ENCODE peak calls at places on chromosomes 6 and 20, in six cellular contexts. T is sigmoid colon, Y is stomach, D is spleen, C is esophagus muscularis mucosa, V is prostate gland. B is an unnamed sample.

GRCh38 chr6:4677751-4678065 is 98.5 kb upstream of the CDYL start:
- DNase-seq in T (no peak), Y (no peak), D (no peak), C (peak; percentile 68), V (no peak), B (no peak)

GRCh38 chr6:112311950-112312547 is 35.1 kb upstream of the RFPL4B start:
- DNase-seq in T (no peak), Y (no peak), D (no peak), C (no peak), V (no peak), B (no peak)

GRCh38 chr6:9646346-9647042 is 768.4 kb downstream of the TFAP2A start:
- DNase-seq in T (no peak), Y (no peak), D (no peak), C (no peak), V (no peak), B (peak; percentile 24)

GRCh38 chr6:42279966-42280629 is 62.4 kb upstream of the MRPS10 start:
- DNase-seq in T (peak; percentile 79), Y (peak; percentile 33), D (no peak), C (no peak), V (peak; percentile 25), B (no peak)

GRCh38 chr20:32534661-32535240 is 50.4 kb downstream of the NOL4L start:
- DNase-seq in T (no peak), Y (no peak), D (no peak), C (no peak), V (no peak), B (no peak)

GRCh38 chr6:128519132-128519930 is 1.1 kb downstream of the PTPRK start:
- DNase-seq in T (peak; percentile 80), Y (peak; percentile 58), D (peak; percentile 70), C (no peak), V (peak; percentile 68), B (peak; percentile 54)

GRCh38 chr6:27582928-27583725 is 110.2 kb upstream of the ZNF184 start:
- DNase-seq in T (no peak), Y (no peak), D (no peak), C (no peak), V (no peak), B (peak; percentile 14)

GRCh38 chr6:11318835-11319813 is 86.7 kb upstream of the NEDD9 start:
- DNase-seq in T (no peak), Y (no peak), D (no peak), C (no peak), V (no peak), B (no peak)

GRCh38 chr6:72031471-72031870 is 145.1 kb downstream of the RIMS1 start:
- DNase-seq in T (no peak), Y (no peak), D (no peak), C (no peak), V (no peak), B (no peak)

GRCh38 chr6:140385686-140386085 is 1011.2 kb upstream of the CITED2 start:
- DNase-seq in T (no peak), Y (no peak), D (no peak), C (no peak), V (no peak), B (no peak)

GRCh38 chr6:40532349-40533028 is 54.7 kb downstream of the LRFN2 start:
- DNase-seq in T (no peak), Y (no peak), D (no peak), C (no peak), V (no peak), B (no peak)

GRCh38 chr6:3744211-3744900 is 7.2 kb downstream of the PXDC1 start:
- DNase-seq in T (no peak), Y (no peak), D (no peak), C (no peak), V (no peak), B (no peak)

GRCh38 chr20:56418385-56418861 is 6.4 kb downstream of the CASS4 start:
- DNase-seq in T (no peak), Y (no peak), D (no peak), C (no peak), V (no peak), B (no peak)

DNA sequence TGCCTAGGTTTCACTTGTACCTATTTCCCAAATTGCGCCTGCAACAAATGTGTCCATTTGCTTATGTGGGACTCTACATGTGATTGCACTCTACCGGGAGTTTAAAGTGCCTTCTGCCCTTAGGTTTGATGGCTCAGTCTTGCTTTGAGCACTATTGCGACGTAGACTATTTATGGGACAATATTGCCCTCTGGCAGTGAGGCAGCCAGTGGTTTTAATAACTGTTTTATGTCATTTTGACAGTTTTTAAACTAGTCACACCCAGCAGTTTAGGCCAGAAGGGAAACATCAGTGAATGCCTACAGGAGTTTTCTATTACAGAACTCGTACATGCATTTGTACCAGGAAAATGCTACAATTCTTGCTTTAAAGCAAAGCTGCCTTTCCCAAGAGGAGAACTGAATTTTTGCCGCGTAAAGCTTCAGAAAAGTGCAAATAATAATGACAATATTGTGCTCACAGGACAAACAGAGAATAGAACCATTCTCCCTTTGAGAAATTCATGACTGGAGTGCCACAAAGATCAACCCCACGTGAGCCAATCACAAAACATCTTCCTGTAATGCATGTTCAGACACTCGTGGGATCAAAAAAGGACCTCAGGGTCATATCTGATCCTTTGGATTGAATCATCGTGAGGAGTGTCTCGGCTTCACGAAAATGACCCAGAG is 813.6 kb downstream of the KIF16B start:
- DNase-seq in T (no peak), Y (no peak), D (no peak), C (no peak), V (no peak), B (no peak)
- TF ChIP-seq POLR2AphosphoS5 in T (peak; percentile 56), Y (peak; percentile 63), D (no peak), C (no peak), V (no peak), B (no peak)

GRCh38 chr6:85747093-85747492 is 104.4 kb upstream of the SYNCRIP start:
- DNase-seq in T (no peak), Y (no peak), D (no peak), C (no peak), V (no peak), B (no peak)

GRCh38 chr6:85751374-85752055 is 108.8 kb upstream of the SYNCRIP start:
- DNase-seq in T (no peak), Y (no peak), D (no peak), C (no peak), V (no peak), B (no peak)

GRCh38 chr6:85744571-85744970 is 101.9 kb upstream of the SYNCRIP start:
- DNase-seq in T (no peak), Y (no peak), D (no peak), C (no peak), V (no peak), B (no peak)

GRCh38 chr6:85749236-85749635 is 106.5 kb upstream of the SYNCRIP start:
- DNase-seq in T (no peak), Y (no peak), D (no peak), C (no peak), V (no peak), B (no peak)

DNA sequence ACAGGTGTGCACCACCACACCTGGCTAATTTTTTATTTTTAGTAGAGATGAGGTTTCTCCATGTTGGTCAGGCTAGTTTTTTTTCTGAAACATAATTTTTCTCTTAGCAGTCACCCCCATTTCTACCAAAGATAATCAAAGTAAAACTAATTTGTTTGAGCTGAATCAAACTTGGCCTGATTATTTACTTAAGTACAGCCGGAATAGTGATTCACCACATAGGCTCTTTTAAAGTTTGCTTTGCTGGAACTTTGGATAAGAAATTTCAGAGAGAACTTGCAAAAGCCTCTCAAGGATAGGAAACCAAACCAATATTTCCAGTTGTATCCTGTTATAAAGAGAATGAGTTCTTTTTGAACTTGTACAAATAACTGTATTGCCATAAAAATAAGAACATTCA is 105.0 kb upstream of the SYNCRIP start:
- DNase-seq in T (no peak), Y (no peak), D (no peak), C (no peak), V (no peak), B (no peak)
- H3K4me3 ChIP-seq in T (no peak overlapping the region), Y (no peak overlapping the region), D (no peak overlapping the region), C (no peak overlapping the region), V (no peak overlapping the region), B (no peak overlapping the region)

GRCh38 chr6:35496851-35497570 is at the start of gene TEAD3:
- DNase-seq in T (peak; percentile 93), Y (peak; percentile 69), D (peak; percentile 84), C (no peak), V (peak; percentile 68), B (peak; percentile 95)
- TF ChIP-seq POLR2AphosphoS5 in T (peak; percentile 24), Y (peak; percentile 5), D (no peak), C (peak; percentile 31), V (no peak), B (no peak)

GRCh38 chr6:138331444-138331843 is 46.3 kb upstream of the SMIM28 start:
- DNase-seq in T (no peak), Y (no peak), D (no peak), C (no peak), V (no peak), B (no peak)

GRCh38 chr6:138334963-138335362 is 42.7 kb upstream of the SMIM28 start:
- DNase-seq in T (no peak), Y (no peak), D (no peak), C (no peak), V (no peak), B (no peak)

GRCh38 chr6:138331984-138332383 is 45.7 kb upstream of the SMIM28 start:
- DNase-seq in T (no peak), Y (no peak), D (no peak), C (no peak), V (no peak), B (no peak)

GRCh38 chr6:138336221-138336620 is 41.5 kb upstream of the SMIM28 start:
- DNase-seq in T (no peak), Y (no peak), D (no peak), C (no peak), V (no peak), B (no peak)

DNA sequence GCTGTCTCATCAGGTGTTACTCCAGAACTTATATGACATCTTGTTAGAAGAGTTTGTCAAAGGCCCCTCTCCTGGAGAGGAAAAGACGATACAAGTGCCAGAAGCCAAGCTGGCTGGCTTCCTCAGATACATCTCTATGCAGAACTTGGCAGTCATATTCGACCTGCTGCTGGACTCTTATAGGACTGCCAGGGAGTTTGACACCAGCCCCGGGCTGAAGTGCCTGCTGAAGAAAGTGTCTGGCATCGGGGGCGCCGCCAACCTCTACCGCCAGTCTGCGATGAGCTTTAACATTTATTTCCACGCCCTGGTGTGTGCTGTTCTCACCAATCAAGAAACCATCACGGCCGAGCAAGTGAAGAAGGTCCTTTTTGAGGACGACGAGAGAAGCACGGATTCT is 43.7 kb upstream of the SMIM28 start:
- DNase-seq in T (no peak), Y (no peak), D (no peak), C (no peak), V (no peak), B (no peak)
- H3K4me3 ChIP-seq in T (no peak overlapping the region), Y (no peak overlapping the region), D (no peak overlapping the region), C (no peak overlapping the region), V (no peak overlapping the region), B (no peak overlapping the region)

B was measured in upper lobe of left lung.